ENCODE peak calls at places on chromosomes 12 and 14, in six cellular contexts. O is naive B cell; A is left lung; U is activated CD8-positive, alpha-beta memory T cell treated with anti-CD3 and anti-CD28 coated beads, Interleukin-2, amount 10 ng/mL, durations not matched to agents 7 days and 5 days; W is Panc1; I is HepG2. H is an unnamed sample.

GRCh38 chr12:40794087-40794486 is 101.8 kb downstream of the CNTN1 start:
- ATAC-seq in A (no peak), W (no peak), U (no peak), I (no peak), O (no peak), H (no peak)

GRCh38 chr14:39230416-39230815 is 3.3 kb upstream of the MIA2 start:
- ATAC-seq in A (no peak), O (no peak), I (no peak), W (no peak), U (no peak), H (no peak)

GRCh38 chr14:22218729-22219128 is 370.3 kb downstream of the DAD1 start:
- ATAC-seq in A (no peak), O (peak; percentile 58), W (no peak), I (no peak), U (no peak), H (no peak)

GRCh38 chr12:55847033-55847432 is 4.3 kb upstream of the MMP19 start:
- ATAC-seq in U (peak; percentile 40), I (no peak), O (no peak), W (no peak), A (peak; percentile 45), H (peak; percentile 64)

GRCh38 chr12:21925296-21925913 is 15.8 kb downstream of the ABCC9 start:
- ATAC-seq in O (no peak), A (no peak), U (no peak), W (no peak), I (no peak), H (no peak)

GRCh38 chr12:90028620-90029051 is 320.0 kb upstream of the ATP2B1 start:
- ATAC-seq in A (no peak), O (no peak), U (peak; percentile 23), I (no peak), W (no peak), H (no peak)

GRCh38 chr12:65930114-65930828 is 106.0 kb downstream of the HMGA2 start:
- ATAC-seq in A (no peak), O (no peak), W (no peak), U (no peak), I (peak; percentile 88), H (no peak)

GRCh38 chr14:24342889-24343288 is 3.1 kb upstream of the RIPK3 start:
- ATAC-seq in I (no peak), W (no peak), U (no peak), A (no peak), O (no peak), H (no peak)

GRCh38 chr12:13465641-13466040 is 269.1 kb downstream of the EMP1 start:
- ATAC-seq in A (no peak), O (no peak), I (no peak), W (no peak), U (no peak), H (no peak)

GRCh38 chr14:103217538-103217937 is 94.3 kb downstream of the TNFAIP2 start:
- ATAC-seq in I (no peak), A (no peak), U (no peak), O (no peak), W (no peak), H (no peak)

GRCh38 chr12:31599053-31599452 is 8.1 kb upstream of the DENND5B start:
- ATAC-seq in U (no peak), O (peak; percentile 83), I (no peak), A (no peak), W (no peak), H (peak; percentile 95)

GRCh38 chr12:97680751-97681150 is 218.1 kb downstream of the RMST start:
- ATAC-seq in A (peak; percentile 77), O (no peak), U (no peak), I (no peak), W (no peak), H (no peak)

GRCh38 chr14:63896278-63896720 is 43.5 kb downstream of the SYNE2 start:
- ATAC-seq in U (no peak), W (peak; percentile 76), A (peak; percentile 59), I (peak; percentile 87), O (no peak), H (no peak)

GRCh38 chr12:54988402-54989054 is 4.0 kb upstream of the TESPA1 start:
- ATAC-seq in W (no peak), O (no peak), U (no peak), A (peak; percentile 40), I (no peak), H (no peak)

GRCh38 chr12:29448157-29448556 is 49.3 kb downstream of the OVCH1 start:
- ATAC-seq in W (no peak), U (no peak), O (no peak), A (no peak), I (no peak), H (no peak)

GRCh38 chr12:62983594-62983993 is 48.6 kb upstream of the PPM1H start:
- ATAC-seq in U (no peak), I (peak; percentile 91), A (no peak), O (no peak), W (no peak), H (no peak)

GRCh38 chr14:32710351-32711102 is 228.2 kb upstream of the NPAS3 start:
- ATAC-seq in W (no peak), O (no peak), A (peak; percentile 50), U (no peak), I (peak; percentile 30), H (no peak)

GRCh38 chr12:25368542-25368941 is 117.8 kb upstream of the KRAS start:
- ATAC-seq in W (no peak), O (no peak), A (no peak), U (no peak), I (no peak), H (no peak)

GRCh38 chr12:118560733-118561132 is 184.4 kb downstream of the SUDS3 start:
- ATAC-seq in A (no peak), O (no peak), I (no peak), U (no peak), W (no peak), H (no peak)

GRCh38 chr12:126760109-126760508 is 1506.9 kb upstream of the TMEM132C start:
- ATAC-seq in I (no peak), O (no peak), A (no peak), W (no peak), U (no peak), H (no peak)

GRCh38 chr12:94220804-94221203 is 72.4 kb downstream of the PLXNC1 start:
- ATAC-seq in U (no peak), I (no peak), O (peak; percentile 74), W (no peak), A (no peak), H (no peak)

H was measured in stimulated activated memory B cell treated with anti-CD40 and anti-IgM and Interleukin-4, amounts not matched to agents 10 μg/mL and 1 μg/mL and 100 μg/mL, for 72 hours.